ENCODE peak calls at places on chromosomes 2 and 18, in eight cellular contexts. F is PC-9; X is stimulated activated CD8-positive, alpha-beta memory T cell treated with anti-CD3 and anti-CD28 coated beads, Interleukin-7, amount 100 ng/mL, for 48 hours; A is AG08395; R is AG09319; U is T-helper 9 cell; T is CD8-positive, alpha-beta T cell; O is iris pigment epithelial cell. J is an unnamed sample.

GRCh38 chr2:200380833-200381542 is 74.5 kb downstream of the SPATS2L start:
- DNase-seq in F (no peak), X (no peak), A (peak), R (no peak), U (no peak), T (no peak), O (peak), J (no peak)

GRCh38 chr2:68426446-68426845 is 40.6 kb downstream of the FBXO48 start:
- DNase-seq in F (no peak), X (no peak), A (no peak), R (no peak), U (no peak), T (no peak), O (no peak), J (no peak)

GRCh38 chr18:62717850-62718229 is 2.5 kb downstream of the PHLPP1 start:
- DNase-seq in F (no peak), X (no peak), A (no peak), R (no peak), U (no peak), T (no peak), O (peak), J (no peak)

GRCh38 chr2:15577071-15577706 is 14.5 kb upstream of the DDX1 start:
- DNase-seq in F (peak), X (peak), A (peak), R (peak), U (peak), T (peak), O (peak), J (peak)

GRCh38 chr2:120879401-120880295 is 144.0 kb downstream of the GLI2 start:
- DNase-seq in F (no peak), X (no peak), A (peak), R (no peak), U (no peak), T (no peak), O (no peak), J (no peak)

GRCh38 chr2:115294999-115295398 is 852.6 kb downstream of the DPP10 start:
- DNase-seq in F (no peak), X (no peak), A (no peak), R (no peak), U (no peak), T (no peak), O (no peak), J (no peak)

GRCh38 chr2:55616509-55617159 is 788 bp downstream of the PPP4R3B start:
- DNase-seq in F (peak), X (no peak), A (peak), R (peak), U (peak), T (peak), O (peak), J (no peak)

GRCh38 chr2:209600257-209601180 is 171.1 kb upstream of the UNC80 start:
- DNase-seq in F (no peak), X (no peak), A (no peak), R (no peak), U (no peak), T (no peak), O (no peak), J (no peak)

GRCh38 chr2:28332696-28333095 is 60.0 kb upstream of the FOSL2 start:
- DNase-seq in F (no peak), X (no peak), A (no peak), R (no peak), U (no peak), T (no peak), O (no peak), J (no peak)

GRCh38 chr2:64114063-64114911 is 29.9 kb downstream of the PELI1 start:
- DNase-seq in F (no peak), X (no peak), A (peak), R (peak), U (no peak), T (no peak), O (peak), J (no peak)

GRCh38 chr2:227876536-227876882 is 5.1 kb downstream of the DAW1 start:
- DNase-seq in F (no peak), X (no peak), A (no peak), R (no peak), U (no peak), T (no peak), O (peak), J (no peak)

GRCh38 chr2:133194068-133194655 is 374.1 kb downstream of the NCKAP5 start:
- DNase-seq in F (no peak), X (no peak), A (peak), R (no peak), U (no peak), T (no peak), O (peak), J (no peak)

GRCh38 chr2:219350938-219351280 is 18.4 kb upstream of the RESP18 start:
- DNase-seq in F (no peak), X (no peak), A (peak), R (no peak), U (no peak), T (no peak), O (no peak), J (peak)

GRCh38 chr2:11748018-11748860 is 1.8 kb downstream of the LPIN1 start:
- DNase-seq in F (no peak), X (no peak), A (no peak), R (no peak), U (no peak), T (no peak), O (no peak), J (no peak)

GRCh38 chr2:95306306-95306895 is 9.3 kb downstream of the KCNIP3 start:
- DNase-seq in F (no peak), X (no peak), A (no peak), R (no peak), U (no peak), T (no peak), O (no peak), J (no peak)

GRCh38 chr2:217289909-217290283 is 430.0 kb upstream of the TNP1 start:
- DNase-seq in F (peak), X (no peak), A (no peak), R (no peak), U (no peak), T (no peak), O (peak), J (peak)